ENCODE peak calls at places on chromosomes 7 and 10, in seven cellular contexts. One of them, this sample, is unnamed.

GRCh38 chr7:139457153-139457946 is 26.1 kb downstream of the KLRG2 start:
- DNase-seq in H1: no peak
- DNase-seq in mesendoderm: peak
- DNase-seq in H9: no peak
- DNase-seq in trophoblast cell: no peak
- DNase-seq in neuronal stem cell: no peak
- DNase-seq in mesenchymal stem cell: peak
- DNase-seq in this sample: peak

GRCh38 chr7:29077181-29077580 is 69.2 kb downstream of the CPVL start:
- DNase-seq in neuronal stem cell: no peak
- DNase-seq in mesendoderm: no peak
- DNase-seq in mesenchymal stem cell: no peak
- DNase-seq in H1: no peak
- DNase-seq in trophoblast cell: no peak
- DNase-seq in H9: no peak
- DNase-seq in this sample: no peak

GRCh38 chr10:110709964-110710587 is 65.9 kb downstream of the RBM20 start:
- DNase-seq in mesendoderm: no peak
- DNase-seq in H9: no peak
- DNase-seq in neuronal stem cell: no peak
- DNase-seq in trophoblast cell: no peak
- DNase-seq in mesenchymal stem cell: no peak
- DNase-seq in H1: no peak
- DNase-seq in this sample: no peak

GRCh38 chr7:38518516-38518915 is 112.7 kb downstream of the AMPH start:
- DNase-seq in neuronal stem cell: no peak
- DNase-seq in mesenchymal stem cell: no peak
- DNase-seq in mesendoderm: no peak
- DNase-seq in H1: no peak
- DNase-seq in H9: no peak
- DNase-seq in trophoblast cell: no peak
- DNase-seq in this sample: peak

GRCh38 chr7:40299097-40299496 is 164.3 kb downstream of the SUGCT start:
- DNase-seq in H9: peak
- DNase-seq in mesendoderm: peak
- DNase-seq in trophoblast cell: peak
- DNase-seq in mesenchymal stem cell: peak
- DNase-seq in H1: peak
- DNase-seq in neuronal stem cell: no peak
- DNase-seq in this sample: peak

GRCh38 chr10:35133586-35133985 is 6.9 kb downstream of the CREM start:
- DNase-seq in mesenchymal stem cell: no peak
- DNase-seq in trophoblast cell: no peak
- DNase-seq in H9: no peak
- DNase-seq in mesendoderm: no peak
- DNase-seq in neuronal stem cell: no peak
- DNase-seq in H1: no peak
- DNase-seq in this sample: no peak

GRCh38 chr7:135729230-135729629 is 1.2 kb upstream of the SLC13A4 start:
- DNase-seq in neuronal stem cell: no peak
- DNase-seq in trophoblast cell: peak
- DNase-seq in mesendoderm: no peak
- DNase-seq in H9: no peak
- DNase-seq in H1: no peak
- DNase-seq in mesenchymal stem cell: no peak
- DNase-seq in this sample: no peak

GRCh38 chr10:132705173-132705572 is 80.8 kb downstream of the NKX6-2 start:
- DNase-seq in neuronal stem cell: no peak
- DNase-seq in H1: no peak
- DNase-seq in mesendoderm: no peak
- DNase-seq in trophoblast cell: no peak
- DNase-seq in mesenchymal stem cell: no peak
- DNase-seq in H9: peak
- DNase-seq in this sample: no peak

GRCh38 chr7:87369216-87369615 is 23.8 kb downstream of the CROT start:
- DNase-seq in mesendoderm: no peak
- DNase-seq in H1: no peak
- DNase-seq in trophoblast cell: no peak
- DNase-seq in H9: no peak
- DNase-seq in mesenchymal stem cell: no peak
- DNase-seq in neuronal stem cell: no peak
- DNase-seq in this sample: no peak

GRCh38 chr7:82325416-82325815 is 118.2 kb downstream of the CACNA2D1 start:
- DNase-seq in mesendoderm: no peak
- DNase-seq in neuronal stem cell: no peak
- DNase-seq in trophoblast cell: no peak
- DNase-seq in mesenchymal stem cell: no peak
- DNase-seq in H9: no peak
- DNase-seq in H1: no peak
- DNase-seq in this sample: peak

GRCh38 chr7:82330706-82331220 is 112.8 kb downstream of the CACNA2D1 start:
- DNase-seq in H1: no peak
- DNase-seq in mesendoderm: no peak
- DNase-seq in neuronal stem cell: no peak
- DNase-seq in trophoblast cell: peak
- DNase-seq in mesenchymal stem cell: no peak
- DNase-seq in H9: no peak
- DNase-seq in this sample: no peak

GRCh38 chr7:82331234-82331633 is 112.3 kb downstream of the CACNA2D1 start:
- DNase-seq in mesendoderm: no peak
- DNase-seq in neuronal stem cell: no peak
- DNase-seq in H9: no peak
- DNase-seq in H1: no peak
- DNase-seq in trophoblast cell: no peak
- DNase-seq in mesenchymal stem cell: no peak
- DNase-seq in this sample: no peak

GRCh38 chr7:82323806-82324205 is 119.8 kb downstream of the CACNA2D1 start:
- DNase-seq in trophoblast cell: no peak
- DNase-seq in H9: no peak
- DNase-seq in mesendoderm: no peak
- DNase-seq in mesenchymal stem cell: no peak
- DNase-seq in H1: no peak
- DNase-seq in neuronal stem cell: no peak
- DNase-seq in this sample: peak

DNA sequence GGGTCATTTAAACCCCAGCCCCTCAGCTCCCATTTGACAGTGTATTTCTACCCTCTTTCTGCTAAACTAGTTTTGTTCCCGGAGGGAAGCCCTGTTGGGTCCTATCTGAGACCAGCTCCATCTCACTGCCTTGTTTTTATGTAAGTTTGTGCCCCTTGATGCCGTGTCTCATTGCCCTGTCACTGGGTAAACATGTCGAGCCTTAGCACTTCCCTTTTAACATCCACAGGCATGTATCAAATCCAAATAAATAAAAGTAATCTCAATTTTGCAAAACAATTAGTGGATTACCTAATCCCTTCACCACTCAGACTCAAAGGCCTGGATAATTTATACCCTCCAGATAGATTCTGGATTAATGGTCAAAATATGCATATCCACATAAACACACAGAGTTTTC is 115.7 kb downstream of the CACNA2D1 start:
- DNase-seq in H1: no peak
- DNase-seq in mesenchymal stem cell: no peak
- DNase-seq in neuronal stem cell: no peak
- DNase-seq in trophoblast cell: no peak
- DNase-seq in H9: no peak
- DNase-seq in mesendoderm: no peak
- DNase-seq in this sample: no peak
- H2BK5ac ChIP-seq in H1: no peak
- H2BK5ac ChIP-seq in mesenchymal stem cell: no peak
- H2BK5ac ChIP-seq in neuronal stem cell: no peak
- H2BK5ac ChIP-seq in trophoblast cell: no peak
- H2BK5ac ChIP-seq in H9: no peak
- H2BK5ac ChIP-seq in mesendoderm: no peak
- H2BK5ac ChIP-seq in this sample: no peak

GRCh38 chr7:96739609-96740008 is 30.0 kb upstream of the SEM1 start:
- DNase-seq in neuronal stem cell: no peak
- DNase-seq in mesendoderm: peak
- DNase-seq in trophoblast cell: no peak
- DNase-seq in mesenchymal stem cell: no peak
- DNase-seq in H9: peak
- DNase-seq in H1: no peak
- DNase-seq in this sample: no peak
- H2BK5ac ChIP-seq in neuronal stem cell: no peak
- H2BK5ac ChIP-seq in mesendoderm: no peak
- H2BK5ac ChIP-seq in trophoblast cell: no peak
- H2BK5ac ChIP-seq in mesenchymal stem cell: no peak
- H2BK5ac ChIP-seq in H9: no peak
- H2BK5ac ChIP-seq in H1: no peak
- H2BK5ac ChIP-seq in this sample: no peak

DNA sequence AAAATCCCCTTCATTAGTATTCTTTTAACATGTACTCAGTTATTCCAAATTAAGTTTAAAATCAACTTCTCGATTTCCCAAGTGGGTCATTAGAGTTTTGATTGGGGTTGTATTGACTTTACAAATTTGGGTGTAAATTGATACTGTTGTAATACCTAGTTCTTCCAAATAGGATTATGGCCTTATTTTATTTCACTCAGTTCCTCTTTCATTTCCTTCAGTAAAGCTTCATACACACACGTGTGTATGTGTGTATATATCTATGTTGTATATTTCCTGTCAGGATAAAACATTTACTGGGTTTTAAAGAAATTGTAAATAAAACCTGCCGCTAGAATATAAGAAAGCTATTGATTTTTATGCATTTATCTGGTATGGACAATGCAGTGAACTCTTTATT is 15.9 kb downstream of the YME1L1 start:
- DNase-seq in trophoblast cell: no peak
- DNase-seq in mesenchymal stem cell: no peak
- DNase-seq in H9: no peak
- DNase-seq in mesendoderm: no peak
- DNase-seq in H1: no peak
- DNase-seq in neuronal stem cell: no peak
- DNase-seq in this sample: no peak
- H2BK5ac ChIP-seq in trophoblast cell: no peak
- H2BK5ac ChIP-seq in mesenchymal stem cell: no peak
- H2BK5ac ChIP-seq in H9: no peak
- H2BK5ac ChIP-seq in mesendoderm: no peak
- H2BK5ac ChIP-seq in H1: no peak
- H2BK5ac ChIP-seq in neuronal stem cell: no peak
- H2BK5ac ChIP-seq in this sample: no peak

DNA sequence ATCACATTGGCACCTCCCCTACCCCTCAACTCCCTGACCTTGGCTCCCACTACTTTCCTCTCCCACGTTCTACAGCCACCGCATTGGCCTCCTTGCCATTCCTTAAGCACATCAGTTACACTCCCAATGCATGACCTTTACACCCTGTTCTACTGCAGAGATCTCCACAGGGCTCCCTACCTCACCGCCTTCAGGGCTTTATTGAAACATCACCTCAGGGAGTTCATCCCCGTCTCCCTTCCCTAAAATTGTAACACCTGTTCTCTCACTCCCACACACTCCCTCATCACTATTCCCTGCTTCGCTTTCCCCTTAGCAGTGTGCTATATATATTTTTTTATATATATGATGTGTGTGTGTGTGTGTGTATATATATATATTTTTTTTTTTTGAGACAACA is 18.5 kb downstream of the CNNM1 start:
- DNase-seq in mesendoderm: no peak
- DNase-seq in trophoblast cell: no peak
- DNase-seq in neuronal stem cell: no peak
- DNase-seq in mesenchymal stem cell: no peak
- DNase-seq in H1: no peak
- DNase-seq in H9: no peak
- DNase-seq in this sample: no peak
- H2BK5ac ChIP-seq in mesendoderm: no peak
- H2BK5ac ChIP-seq in trophoblast cell: no peak
- H2BK5ac ChIP-seq in neuronal stem cell: no peak
- H2BK5ac ChIP-seq in mesenchymal stem cell: no peak
- H2BK5ac ChIP-seq in H1: no peak
- H2BK5ac ChIP-seq in H9: no peak
- H2BK5ac ChIP-seq in this sample: no peak

GRCh38 chr7:50283206-50283605 is 21.3 kb upstream of the IKZF1 start:
- DNase-seq in H9: no peak
- DNase-seq in H1: no peak
- DNase-seq in mesendoderm: no peak
- DNase-seq in trophoblast cell: peak
- DNase-seq in mesenchymal stem cell: no peak
- DNase-seq in neuronal stem cell: no peak
- DNase-seq in this sample: no peak
- H2BK5ac ChIP-seq in H9: no peak
- H2BK5ac ChIP-seq in H1: no peak
- H2BK5ac ChIP-seq in mesendoderm: no peak
- H2BK5ac ChIP-seq in trophoblast cell: no peak
- H2BK5ac ChIP-seq in mesenchymal stem cell: no peak
- H2BK5ac ChIP-seq in neuronal stem cell: no peak
- H2BK5ac ChIP-seq in this sample: no peak

GRCh38 chr10:31064334-31064733 is 32.7 kb upstream of the ZNF438 start:
- DNase-seq in H1: no peak
- DNase-seq in mesenchymal stem cell: peak
- DNase-seq in trophoblast cell: no peak
- DNase-seq in H9: no peak
- DNase-seq in neuronal stem cell: no peak
- DNase-seq in mesendoderm: no peak
- DNase-seq in this sample: peak

GRCh38 chr10:31062856-31063255 is 31.2 kb upstream of the ZNF438 start:
- DNase-seq in mesenchymal stem cell: no peak
- DNase-seq in trophoblast cell: no peak
- DNase-seq in neuronal stem cell: no peak
- DNase-seq in H1: no peak
- DNase-seq in mesendoderm: no peak
- DNase-seq in H9: no peak
- DNase-seq in this sample: peak

GRCh38 chr10:31061941-31062340 is 30.3 kb upstream of the ZNF438 start:
- DNase-seq in neuronal stem cell: no peak
- DNase-seq in H9: no peak
- DNase-seq in H1: no peak
- DNase-seq in mesenchymal stem cell: no peak
- DNase-seq in trophoblast cell: no peak
- DNase-seq in mesendoderm: no peak
- DNase-seq in this sample: no peak

GRCh38 chr10:31059323-31059722 is 27.7 kb upstream of the ZNF438 start:
- DNase-seq in H9: no peak
- DNase-seq in mesendoderm: no peak
- DNase-seq in mesenchymal stem cell: no peak
- DNase-seq in neuronal stem cell: no peak
- DNase-seq in H1: no peak
- DNase-seq in trophoblast cell: no peak
- DNase-seq in this sample: no peak

DNA sequence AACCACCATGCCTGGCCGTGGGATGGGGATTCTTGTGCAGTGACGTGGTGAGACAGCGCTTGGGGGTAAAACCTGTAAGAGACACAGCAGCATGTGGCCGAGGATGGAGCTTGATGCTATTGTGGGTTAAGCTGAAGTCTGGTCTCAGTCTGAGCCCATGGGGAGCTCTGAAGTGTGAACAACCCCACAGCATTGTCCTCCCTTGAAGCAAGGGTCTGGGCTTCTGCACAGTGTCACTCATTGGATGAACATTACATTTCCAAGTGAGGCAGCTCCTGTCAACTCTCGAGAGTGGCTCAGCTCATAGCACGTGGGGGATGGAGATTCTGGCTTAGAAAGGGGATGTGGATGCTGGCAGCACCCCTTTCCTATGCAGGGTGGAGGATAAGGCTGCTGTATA is 32.2 kb upstream of the ZNF438 start:
- DNase-seq in H1: no peak
- DNase-seq in mesendoderm: no peak
- DNase-seq in mesenchymal stem cell: no peak
- DNase-seq in neuronal stem cell: no peak
- DNase-seq in trophoblast cell: peak
- DNase-seq in H9: no peak
- DNase-seq in this sample: no peak
- H2BK5ac ChIP-seq in H1: no peak
- H2BK5ac ChIP-seq in mesendoderm: no peak
- H2BK5ac ChIP-seq in mesenchymal stem cell: no peak
- H2BK5ac ChIP-seq in neuronal stem cell: no peak
- H2BK5ac ChIP-seq in trophoblast cell: no peak
- H2BK5ac ChIP-seq in H9: no peak
- H2BK5ac ChIP-seq in this sample: peak

This sample was measured in IMR-90.